ENCODE peak calls at places on chromosomes 1 and 21, in ten cellular contexts. One of them, this sample, is unnamed.

GRCh38 chr1:39047374-39048229 is 21.5 kb downstream of the NDUFS5 start:
- DNase-seq in GM12878: peak
- DNase-seq in sigmoid colon: peak
- DNase-seq in ovary: no peak
- DNase-seq in heart left ventricle: no peak
- DNase-seq in NB4: peak
- DNase-seq in tibial nerve: no peak
- DNase-seq in A549: peak
- DNase-seq in upper lobe of left lung: no peak
- DNase-seq in Peyer's patch: peak
- DNase-seq in this sample: peak

GRCh38 chr1:187641463-187641862 is 812.7 kb downstream of the PLA2G4A start:
- DNase-seq in GM12878: no peak
- DNase-seq in sigmoid colon: no peak
- DNase-seq in ovary: no peak
- DNase-seq in heart left ventricle: no peak
- DNase-seq in NB4: no peak
- DNase-seq in tibial nerve: no peak
- DNase-seq in A549: no peak
- DNase-seq in upper lobe of left lung: no peak
- DNase-seq in Peyer's patch: no peak
- DNase-seq in this sample: no peak

GRCh38 chr1:83500531-83500930 is 498.4 kb downstream of the TTLL7 start:
- DNase-seq in GM12878: no peak
- DNase-seq in sigmoid colon: no peak
- DNase-seq in ovary: no peak
- DNase-seq in heart left ventricle: no peak
- DNase-seq in NB4: no peak
- DNase-seq in tibial nerve: no peak
- DNase-seq in A549: no peak
- DNase-seq in upper lobe of left lung: no peak
- DNase-seq in Peyer's patch: no peak
- DNase-seq in this sample: no peak

GRCh38 chr1:154759196-154759595 is 110.9 kb downstream of the KCNN3 start:
- DNase-seq in GM12878: no peak
- DNase-seq in sigmoid colon: peak
- DNase-seq in ovary: no peak
- DNase-seq in heart left ventricle: peak
- DNase-seq in NB4: no peak
- DNase-seq in tibial nerve: no peak
- DNase-seq in A549: no peak
- DNase-seq in upper lobe of left lung: no peak
- DNase-seq in Peyer's patch: no peak
- DNase-seq in this sample: no peak

GRCh38 chr1:67850611-67851075 is 17.4 kb upstream of the GNG12 start:
- DNase-seq in GM12878: no peak
- DNase-seq in sigmoid colon: peak
- DNase-seq in ovary: peak
- DNase-seq in heart left ventricle: peak
- DNase-seq in NB4: no peak
- DNase-seq in tibial nerve: peak
- DNase-seq in A549: peak
- DNase-seq in upper lobe of left lung: peak
- DNase-seq in Peyer's patch: peak
- DNase-seq in this sample: peak

GRCh38 chr1:101280942-101281654 is 44.3 kb downstream of the S1PR1 start:
- DNase-seq in GM12878: no peak
- DNase-seq in sigmoid colon: no peak
- DNase-seq in ovary: no peak
- DNase-seq in heart left ventricle: no peak
- DNase-seq in NB4: no peak
- DNase-seq in tibial nerve: no peak
- DNase-seq in A549: no peak
- DNase-seq in upper lobe of left lung: no peak
- DNase-seq in Peyer's patch: no peak
- DNase-seq in this sample: no peak

GRCh38 chr1:40932004-40932403 is 47.5 kb upstream of the CTPS1 start:
- DNase-seq in GM12878: no peak
- DNase-seq in sigmoid colon: peak
- DNase-seq in ovary: no peak
- DNase-seq in heart left ventricle: peak
- DNase-seq in NB4: no peak
- DNase-seq in tibial nerve: no peak
- DNase-seq in A549: no peak
- DNase-seq in upper lobe of left lung: no peak
- DNase-seq in Peyer's patch: peak
- DNase-seq in this sample: no peak

GRCh38 chr1:108079550-108079949 is 114.6 kb upstream of the VAV3 start:
- DNase-seq in GM12878: no peak
- DNase-seq in sigmoid colon: no peak
- DNase-seq in ovary: no peak
- DNase-seq in heart left ventricle: no peak
- DNase-seq in NB4: no peak
- DNase-seq in tibial nerve: no peak
- DNase-seq in A549: no peak
- DNase-seq in upper lobe of left lung: no peak
- DNase-seq in Peyer's patch: peak
- DNase-seq in this sample: peak

GRCh38 chr1:45883633-45884032 is 80.2 kb downstream of the MAST2 start:
- DNase-seq in GM12878: no peak
- DNase-seq in sigmoid colon: no peak
- DNase-seq in ovary: no peak
- DNase-seq in heart left ventricle: no peak
- DNase-seq in NB4: no peak
- DNase-seq in tibial nerve: no peak
- DNase-seq in A549: no peak
- DNase-seq in upper lobe of left lung: no peak
- DNase-seq in Peyer's patch: no peak
- DNase-seq in this sample: no peak

GRCh38 chr1:160637821-160638539 is 8.9 kb downstream of the SLAMF1 start:
- DNase-seq in GM12878: no peak
- DNase-seq in sigmoid colon: no peak
- DNase-seq in ovary: no peak
- DNase-seq in heart left ventricle: no peak
- DNase-seq in NB4: no peak
- DNase-seq in tibial nerve: no peak
- DNase-seq in A549: no peak
- DNase-seq in upper lobe of left lung: no peak
- DNase-seq in Peyer's patch: peak
- DNase-seq in this sample: no peak

GRCh38 chr1:25204797-25205441 is 27.4 kb downstream of the SYF2 start:
- DNase-seq in GM12878: no peak
- DNase-seq in sigmoid colon: peak
- DNase-seq in ovary: no peak
- DNase-seq in heart left ventricle: no peak
- DNase-seq in NB4: peak
- DNase-seq in tibial nerve: no peak
- DNase-seq in A549: peak
- DNase-seq in upper lobe of left lung: no peak
- DNase-seq in Peyer's patch: no peak
- DNase-seq in this sample: peak

DNA sequence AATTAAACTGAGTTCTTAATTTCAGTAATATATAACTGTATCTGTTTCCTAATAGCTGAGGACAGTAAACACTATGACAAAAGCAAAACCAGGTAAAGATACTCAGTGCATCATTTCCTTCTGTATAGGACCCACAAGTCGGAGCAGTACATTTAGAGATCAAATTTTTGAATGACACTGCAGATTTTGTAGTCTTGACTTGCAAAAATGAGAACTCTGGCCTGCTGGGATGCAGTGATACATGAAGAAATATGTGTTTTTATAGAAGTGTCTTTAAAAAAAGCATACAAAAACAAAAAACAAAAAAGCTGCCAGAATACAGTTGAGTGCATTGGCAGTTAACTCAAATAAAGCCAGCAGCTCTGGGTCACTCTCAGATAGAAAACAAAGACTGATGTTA is 19.0 kb downstream of the GART start:
- DNase-seq in GM12878: no peak
- DNase-seq in sigmoid colon: no peak
- DNase-seq in ovary: no peak
- DNase-seq in heart left ventricle: no peak
- DNase-seq in NB4: no peak
- DNase-seq in tibial nerve: no peak
- DNase-seq in A549: no peak
- DNase-seq in upper lobe of left lung: no peak
- DNase-seq in Peyer's patch: no peak
- DNase-seq in this sample: peak
- TF ChIP-seq POLR2A in GM12878: no peak
- TF ChIP-seq POLR2A in sigmoid colon: no peak
- TF ChIP-seq POLR2A in ovary: no peak
- TF ChIP-seq POLR2A in heart left ventricle: no peak
- TF ChIP-seq POLR2A in NB4: no peak
- TF ChIP-seq POLR2A in tibial nerve: no peak
- TF ChIP-seq POLR2A in A549: no peak
- TF ChIP-seq POLR2A in upper lobe of left lung: no peak
- TF ChIP-seq POLR2A in Peyer's patch: no peak
- TF ChIP-seq POLR2A in this sample: no peak

DNA sequence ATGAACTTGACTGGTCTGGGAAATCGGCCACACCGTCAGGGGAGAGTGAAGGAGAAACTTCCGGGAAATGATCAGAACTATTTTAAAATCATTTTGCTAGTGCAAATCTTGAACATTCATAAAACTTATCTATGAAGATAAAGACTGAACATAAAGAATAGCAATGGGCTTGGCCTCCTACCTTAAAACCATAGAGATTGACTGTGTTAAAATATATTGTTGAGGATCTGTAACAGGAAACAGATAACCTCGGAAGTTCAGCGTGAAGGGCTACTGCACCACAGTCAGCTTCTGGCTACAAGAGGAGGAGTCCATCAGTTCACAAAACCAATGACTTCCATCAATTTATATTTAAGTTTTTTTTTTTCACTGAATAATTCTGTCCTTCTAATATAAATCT is 127.3 kb downstream of the RGS7 start:
- DNase-seq in GM12878: no peak
- DNase-seq in sigmoid colon: no peak
- DNase-seq in ovary: no peak
- DNase-seq in heart left ventricle: no peak
- DNase-seq in NB4: no peak
- DNase-seq in tibial nerve: no peak
- DNase-seq in A549: no peak
- DNase-seq in upper lobe of left lung: no peak
- DNase-seq in Peyer's patch: no peak
- DNase-seq in this sample: no peak
- TF ChIP-seq POLR2A in GM12878: no peak
- TF ChIP-seq POLR2A in sigmoid colon: no peak
- TF ChIP-seq POLR2A in ovary: no peak
- TF ChIP-seq POLR2A in heart left ventricle: no peak
- TF ChIP-seq POLR2A in NB4: no peak
- TF ChIP-seq POLR2A in tibial nerve: no peak
- TF ChIP-seq POLR2A in A549: no peak
- TF ChIP-seq POLR2A in upper lobe of left lung: no peak
- TF ChIP-seq POLR2A in Peyer's patch: no peak
- TF ChIP-seq POLR2A in this sample: no peak

GRCh38 chr1:244850896-244851295 is 13.4 kb downstream of the HNRNPU start:
- DNase-seq in GM12878: no peak
- DNase-seq in sigmoid colon: no peak
- DNase-seq in ovary: no peak
- DNase-seq in heart left ventricle: no peak
- DNase-seq in NB4: no peak
- DNase-seq in tibial nerve: no peak
- DNase-seq in A549: no peak
- DNase-seq in upper lobe of left lung: no peak
- DNase-seq in Peyer's patch: no peak
- DNase-seq in this sample: no peak
- TF ChIP-seq POLR2A in GM12878: no peak
- TF ChIP-seq POLR2A in sigmoid colon: no peak
- TF ChIP-seq POLR2A in ovary: no peak
- TF ChIP-seq POLR2A in heart left ventricle: no peak
- TF ChIP-seq POLR2A in NB4: no peak
- TF ChIP-seq POLR2A in tibial nerve: no peak
- TF ChIP-seq POLR2A in A549: no peak
- TF ChIP-seq POLR2A in upper lobe of left lung: no peak
- TF ChIP-seq POLR2A in Peyer's patch: no peak
- TF ChIP-seq POLR2A in this sample: no peak

GRCh38 chr1:234478152-234478480 is 863 bp downstream of the TARBP1 start:
- DNase-seq in GM12878: no peak
- DNase-seq in sigmoid colon: no peak
- DNase-seq in ovary: no peak
- DNase-seq in heart left ventricle: peak
- DNase-seq in NB4: no peak
- DNase-seq in tibial nerve: no peak
- DNase-seq in A549: peak
- DNase-seq in upper lobe of left lung: peak
- DNase-seq in Peyer's patch: peak
- DNase-seq in this sample: peak

GRCh38 chr1:234479310-234479559 is 256 bp upstream of the TARBP1 start:
- DNase-seq in GM12878: no peak
- DNase-seq in sigmoid colon: no peak
- DNase-seq in ovary: no peak
- DNase-seq in heart left ventricle: no peak
- DNase-seq in NB4: no peak
- DNase-seq in tibial nerve: no peak
- DNase-seq in A549: no peak
- DNase-seq in upper lobe of left lung: no peak
- DNase-seq in Peyer's patch: no peak
- DNase-seq in this sample: no peak

GRCh38 chr1:234477373-234478151 is 1.4 kb downstream of the TARBP1 start:
- DNase-seq in GM12878: no peak
- DNase-seq in sigmoid colon: no peak
- DNase-seq in ovary: no peak
- DNase-seq in heart left ventricle: no peak
- DNase-seq in NB4: no peak
- DNase-seq in tibial nerve: no peak
- DNase-seq in A549: no peak
- DNase-seq in upper lobe of left lung: no peak
- DNase-seq in Peyer's patch: no peak
- DNase-seq in this sample: no peak

GRCh38 chr1:234479866-234480265 is 887 bp upstream of the TARBP1 start:
- DNase-seq in GM12878: no peak
- DNase-seq in sigmoid colon: no peak
- DNase-seq in ovary: no peak
- DNase-seq in heart left ventricle: no peak
- DNase-seq in NB4: no peak
- DNase-seq in tibial nerve: no peak
- DNase-seq in A549: no peak
- DNase-seq in upper lobe of left lung: no peak
- DNase-seq in Peyer's patch: no peak
- DNase-seq in this sample: no peak

DNA sequence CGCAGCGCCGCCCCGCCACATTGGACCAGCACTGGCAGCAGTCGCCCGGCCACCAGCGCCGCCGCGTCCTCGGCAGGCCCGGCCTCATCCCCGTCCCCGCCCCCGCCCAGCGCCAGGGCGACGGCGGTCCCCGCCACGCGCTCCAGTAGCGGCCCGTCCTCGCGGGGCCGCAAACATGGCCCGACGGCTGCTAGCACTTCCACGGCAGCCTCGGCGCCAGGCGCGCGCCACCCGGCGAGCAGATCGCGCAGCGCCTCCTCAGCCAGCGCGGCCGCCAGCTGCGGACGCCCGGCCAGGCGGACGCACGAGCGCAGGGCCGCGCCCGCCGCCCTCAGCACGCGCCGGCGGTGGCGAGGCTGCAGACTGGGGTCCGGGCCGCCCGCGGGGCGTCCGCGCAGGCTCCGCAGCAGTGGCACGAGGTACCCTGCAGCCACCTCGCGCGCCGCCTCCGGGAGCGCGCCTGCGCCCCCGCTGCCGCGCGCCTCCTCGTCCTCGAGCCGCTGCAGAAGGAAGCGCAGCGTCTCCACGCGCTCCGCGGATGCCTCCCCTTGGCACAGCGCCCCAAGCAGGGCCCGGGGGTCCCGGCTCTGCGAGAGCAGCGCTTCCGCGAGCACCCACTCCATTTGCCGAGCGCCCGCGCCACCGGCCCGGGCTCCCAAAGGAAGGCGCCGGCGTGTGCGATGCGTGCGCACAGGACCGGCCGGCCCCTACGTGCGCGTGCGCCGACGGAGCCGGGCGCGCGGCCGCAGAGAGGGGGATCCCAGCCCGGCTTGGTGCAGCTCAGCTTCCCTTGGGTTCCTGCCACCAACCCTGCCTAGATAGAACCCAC is at the start of gene TARBP1:
- DNase-seq in GM12878: no peak
- DNase-seq in sigmoid colon: peak
- DNase-seq in ovary: peak
- DNase-seq in heart left ventricle: peak
- DNase-seq in NB4: peak
- DNase-seq in tibial nerve: no peak
- DNase-seq in A549: peak
- DNase-seq in upper lobe of left lung: peak
- DNase-seq in Peyer's patch: peak
- DNase-seq in this sample: peak
- TF ChIP-seq POLR2A in GM12878: peak
- TF ChIP-seq POLR2A in sigmoid colon: no peak
- TF ChIP-seq POLR2A in ovary: no peak
- TF ChIP-seq POLR2A in heart left ventricle: peak
- TF ChIP-seq POLR2A in NB4: peak
- TF ChIP-seq POLR2A in tibial nerve: peak
- TF ChIP-seq POLR2A in A549: peak
- TF ChIP-seq POLR2A in upper lobe of left lung: peak
- TF ChIP-seq POLR2A in Peyer's patch: peak
- TF ChIP-seq POLR2A in this sample: peak

This sample was measured in erythroblast.